ENCODE peak calls at places on chromosomes 16 and 17, in nine cellular contexts. O is mesothelial cell of epicardium, N is GM12891, P is endodermal cell, D is EL, B is HTR-8/SVneo, X is ACHN, A is AML-193, Y is SW480. R is an unnamed sample.

GRCh38 chr16:82034981-82035612 is at the start of gene HSD17B2:
- DNase-seq in O (no peak), N (no peak), P (peak; percentile 47), D (peak; percentile 19), B (no peak), X (peak; percentile 86), A (no peak), Y (peak; percentile 80), R (no peak)

GRCh38 chr17:41544497-41544896 is 16.4 kb upstream of the KRT19 start:
- DNase-seq in O (no peak), N (no peak), P (peak; percentile 71), D (no peak), B (no peak), X (peak; percentile 41), A (no peak), Y (peak; percentile 98), R (peak; percentile 48)

GRCh38 chr16:50144211-50144610 is 8.9 kb upstream of the TENT4B start:
- DNase-seq in O (no peak), N (no peak), P (no peak), D (no peak), B (no peak), X (no peak), A (no peak), Y (no peak), R (no peak)

GRCh38 chr17:75034236-75034908 is 12.4 kb downstream of the ATP5PD start:
- DNase-seq in O (peak; percentile 92), N (peak; percentile 68), P (peak; percentile 100), D (peak; percentile 93), B (peak; percentile 85), X (peak; percentile 91), A (peak; percentile 85), Y (peak; percentile 93), R (peak; percentile 88)

GRCh38 chr17:6070895-6071511 is 824 bp downstream of the WSCD1 start:
- DNase-seq in O (no peak), N (no peak), P (peak; percentile 78), D (no peak), B (no peak), X (peak; percentile 44), A (no peak), Y (no peak), R (no peak)

GRCh38 chr17:50135316-50136095 is 5.5 kb upstream of the SAMD14 start:
- DNase-seq in O (no peak), N (no peak), P (no peak), D (no peak), B (no peak), X (no peak), A (no peak), Y (no peak), R (peak; percentile 29)

GRCh38 chr17:7445011-7445927 is at the start of gene CHRNB1:
- DNase-seq in O (peak; percentile 49), N (no peak), P (peak; percentile 98), D (peak; percentile 56), B (peak; percentile 88), X (peak; percentile 93), A (no peak), Y (peak; percentile 86), R (peak; percentile 70)

GRCh38 chr17:80260791-80261158 is at the start of gene RNF213:
- DNase-seq in O (peak; percentile 59), N (peak; percentile 68), P (peak; percentile 84), D (peak; percentile 49), B (peak; percentile 70), X (peak; percentile 40), A (peak; percentile 16), Y (peak; percentile 42), R (peak; percentile 57)

GRCh38 chr16:86951831-86952598 is 365.2 kb downstream of the C16orf95 start:
- DNase-seq in O (no peak), N (no peak), P (no peak), D (peak; percentile 98), B (peak; percentile 80), X (peak; percentile 96), A (no peak), Y (peak; percentile 66), R (no peak)

GRCh38 chr17:69335018-69335417 is 8.1 kb upstream of the ABCA5 start:
- DNase-seq in O (no peak), N (no peak), P (no peak), D (peak; percentile 22), B (no peak), X (peak; percentile 47), A (peak; percentile 52), Y (peak; percentile 43), R (no peak)

GRCh38 chr16:85699628-85700027 is 10.9 kb upstream of the GINS2 start:
- DNase-seq in O (no peak), N (no peak), P (no peak), D (peak; percentile 39), B (no peak), X (peak; percentile 70), A (no peak), Y (no peak), R (no peak)

GRCh38 chr17:73308017-73308823 is 3.6 kb downstream of the CDC42EP4 start:
- DNase-seq in O (peak; percentile 76), N (no peak), P (peak; percentile 55), D (peak; percentile 96), B (peak; percentile 86), X (peak; percentile 88), A (peak; percentile 63), Y (peak; percentile 82), R (peak; percentile 95)

GRCh38 chr17:55818451-55819375 is 67.9 kb downstream of the PCTP start:
- DNase-seq in O (no peak), N (no peak), P (no peak), D (no peak), B (no peak), X (no peak), A (no peak), Y (no peak), R (no peak)

GRCh38 chr17:76422406-76422805 is 30.5 kb downstream of the UBE2O start:
- DNase-seq in O (no peak), N (no peak), P (no peak), D (no peak), B (no peak), X (no peak), A (no peak), Y (no peak), R (no peak)

GRCh38 chr17:78935419-78936323 is 10.5 kb upstream of the TIMP2 start:
- DNase-seq in O (peak; percentile 62), N (no peak), P (no peak), D (peak; percentile 99), B (peak; percentile 93), X (peak; percentile 67), A (no peak), Y (no peak), R (no peak)

GRCh38 chr16:14007460-14007859 is 63.7 kb upstream of the MRTFB start:
- DNase-seq in O (no peak), N (no peak), P (no peak), D (peak; percentile 72), B (no peak), X (no peak), A (no peak), Y (no peak), R (no peak)

GRCh38 chr16:53817117-53817516 is 113.2 kb downstream of the FTO start:
- DNase-seq in O (no peak), N (no peak), P (no peak), D (peak; percentile 92), B (peak; percentile 64), X (peak; percentile 89), A (no peak), Y (no peak), R (peak; percentile 37)

GRCh38 chr17:78826836-78827509 is 13.6 kb downstream of the USP36 start:
- DNase-seq in O (no peak), N (no peak), P (no peak), D (no peak), B (no peak), X (no peak), A (no peak), Y (no peak), R (no peak)

R was measured in PC-9.